ENCODE peak calls at places on chromosomes 6 and 20, in ten cellular contexts. Z is RWPE2, W is OCI-LY7, E is MCF 10A, B is AG10803, T is fibroblast of mammary gland, U is BJ, S is right lobe of liver, H is mesothelial cell of epicardium, X is body of pancreas. J is an unnamed sample.

GRCh38 chr6:28824793-28825731 is 98.7 kb downstream of the TRIM27 start:
- DNase-seq in Z (no peak), W (no peak), E (no peak), B (no peak), T (no peak), U (no peak), S (no peak), H (no peak), X (no peak), J (no peak)

GRCh38 chr6:3373597-3374203 is 83.2 kb downstream of the SLC22A23 start:
- DNase-seq in Z (no peak), W (no peak), E (no peak), B (no peak), T (no peak), U (no peak), S (no peak), H (no peak), X (no peak), J (no peak)

GRCh38 chr20:32404017-32404416 is 45.9 kb downstream of the ASXL1 start:
- DNase-seq in Z (no peak), W (no peak), E (no peak), B (no peak), T (no peak), U (no peak), S (no peak), H (no peak), X (no peak), J (no peak)

GRCh38 chr6:33834401-33835392 is 30.9 kb upstream of the MLN start:
- DNase-seq in Z (no peak), W (no peak), E (no peak), B (no peak), T (no peak), U (no peak), S (no peak), H (no peak), X (no peak), J (no peak)

GRCh38 chr6:41781302-41781711 is 725 bp downstream of the PRICKLE4 start:
- DNase-seq in Z (no peak), W (no peak), E (peak), B (no peak), T (no peak), U (no peak), S (no peak), H (no peak), X (peak), J (peak)

GRCh38 chr6:46969206-46969605 is 47.5 kb upstream of the ADGRF5 start:
- DNase-seq in Z (no peak), W (no peak), E (no peak), B (no peak), T (no peak), U (no peak), S (no peak), H (no peak), X (no peak), J (no peak)

GRCh38 chr6:107179004-107179403 is 63.7 kb upstream of the BEND3 start:
- DNase-seq in Z (no peak), W (peak), E (peak), B (no peak), T (peak), U (no peak), S (no peak), H (no peak), X (no peak), J (no peak)

GRCh38 chr6:26330835-26331808 is 33.9 kb upstream of the BTN3A2 start:
- DNase-seq in Z (no peak), W (peak), E (peak), B (peak), T (peak), U (no peak), S (no peak), H (no peak), X (no peak), J (no peak)

GRCh38 chr20:49485563-49485962 is 3.1 kb upstream of the KCNB1 start:
- DNase-seq in Z (no peak), W (no peak), E (no peak), B (no peak), T (no peak), U (no peak), S (no peak), H (no peak), X (no peak), J (no peak)

GRCh38 chr6:75203721-75204120 is 2.1 kb downstream of the COL12A1 start:
- DNase-seq in Z (no peak), W (no peak), E (peak), B (peak), T (peak), U (no peak), S (no peak), H (no peak), X (no peak), J (peak)

GRCh38 chr6:37492236-37493046 is 7.3 kb downstream of the CCDC167 start:
- DNase-seq in Z (no peak), W (no peak), E (no peak), B (no peak), T (no peak), U (no peak), S (no peak), H (no peak), X (no peak), J (peak)

GRCh38 chr6:37059344-37060194 is 54.1 kb downstream of the FGD2 start:
- DNase-seq in Z (peak), W (no peak), E (peak), B (peak), T (peak), U (peak), S (peak), H (no peak), X (no peak), J (peak)

GRCh38 chr20:14334306-14334930 is 3.0 kb downstream of the FLRT3 start:
- DNase-seq in Z (no peak), W (peak), E (peak), B (peak), T (peak), U (no peak), S (no peak), H (no peak), X (peak), J (no peak)

GRCh38 chr6:54896302-54896701 is 49.7 kb downstream of the FAM83B start:
- DNase-seq in Z (no peak), W (no peak), E (no peak), B (no peak), T (no peak), U (no peak), S (no peak), H (no peak), X (no peak), J (no peak)
- TF ChIP-seq CTCF in Z (no peak), W (no peak), E (no peak), B (no peak), T (no peak), U (no peak), S (no peak), H (no peak), X (no peak), J (no peak)

DNA sequence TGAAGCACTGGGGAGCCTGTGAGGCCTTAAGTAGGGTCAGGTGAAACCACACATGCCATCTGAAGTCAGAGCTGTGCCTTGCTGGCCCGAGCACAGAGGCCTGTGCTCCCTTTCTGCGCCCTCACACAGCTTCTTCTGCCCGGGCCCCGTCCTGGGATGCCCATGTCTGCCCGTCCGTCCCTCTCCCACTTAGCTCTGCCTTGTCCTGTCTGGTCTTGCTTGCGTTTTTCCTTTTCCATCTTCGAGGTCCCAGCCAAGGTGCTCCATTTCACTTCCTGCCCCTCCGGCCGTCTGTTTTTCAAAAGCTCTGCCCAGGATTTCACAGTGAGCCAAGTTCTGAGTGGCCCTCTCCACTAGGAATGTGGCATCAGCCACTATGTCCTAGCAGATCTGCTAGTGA is 45.6 kb downstream of the PYGB start:
- DNase-seq in Z (no peak), W (no peak), E (no peak), B (no peak), T (no peak), U (no peak), S (no peak), H (no peak), X (peak), J (no peak)
- TF ChIP-seq CTCF in Z (no peak), W (no peak), E (no peak), B (no peak), T (no peak), U (no peak), S (no peak), H (no peak), X (no peak), J (no peak)

DNA sequence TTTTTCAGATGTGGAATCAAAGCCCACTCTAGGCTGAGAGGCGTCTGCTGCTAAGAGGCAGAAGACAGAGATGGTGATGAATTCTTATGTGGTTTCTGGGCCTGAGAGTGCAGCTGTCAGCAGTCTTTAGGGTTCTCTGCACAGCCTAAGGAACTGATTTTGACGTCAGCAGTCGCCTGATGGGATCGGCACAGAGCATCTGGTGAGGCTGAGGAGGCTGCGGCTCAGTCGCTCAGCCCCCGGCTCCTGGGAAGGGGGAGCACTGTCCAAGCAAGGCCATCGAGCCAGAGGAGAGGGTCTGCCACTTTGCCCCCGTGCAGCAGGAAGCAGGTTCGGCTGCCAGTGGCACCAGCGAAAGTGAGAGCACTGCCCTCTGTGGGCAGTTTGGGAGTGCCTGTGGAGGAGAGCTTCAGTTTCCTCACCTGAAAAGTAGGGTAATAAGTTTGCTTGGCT is 92.5 kb downstream of the TCP11 start:
- DNase-seq in Z (no peak), W (peak), E (no peak), B (peak), T (peak), U (no peak), S (no peak), H (no peak), X (peak), J (no peak)
- TF ChIP-seq CTCF in Z (peak), W (peak), E (no peak), B (peak), T (peak), U (peak), S (no peak), H (no peak), X (no peak), J (peak)

DNA sequence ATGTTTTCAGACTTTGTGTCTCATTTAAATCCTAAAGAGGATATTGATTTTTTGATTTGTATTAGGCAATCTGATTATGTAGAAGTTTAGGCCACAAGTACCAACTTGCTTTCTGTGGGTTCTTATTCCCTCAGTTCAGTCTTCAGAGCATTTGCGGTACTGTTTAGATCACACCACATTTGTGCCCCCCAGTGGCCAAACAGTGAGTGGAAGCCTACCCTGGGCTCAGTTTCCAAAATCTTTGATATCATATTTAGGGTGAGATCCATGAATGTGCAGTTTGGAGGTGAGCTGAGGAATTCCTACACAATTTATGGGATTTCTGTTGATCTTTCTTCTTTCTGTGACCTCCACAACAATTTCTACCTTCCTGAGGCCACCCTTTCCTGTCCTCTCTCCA is 92.3 kb upstream of the FUT9 start:
- DNase-seq in Z (no peak), W (peak), E (peak), B (no peak), T (peak), U (no peak), S (no peak), H (no peak), X (no peak), J (no peak)
- TF ChIP-seq CTCF in Z (peak), W (peak), E (peak), B (no peak), T (peak), U (no peak), S (peak), H (no peak), X (no peak), J (peak)

GRCh38 chr20:57388953-57389694 is 2.1 kb upstream of the RBM38 start:
- DNase-seq in Z (peak), W (peak), E (no peak), B (peak), T (peak), U (peak), S (peak), H (no peak), X (peak), J (peak)
- TF ChIP-seq CTCF in Z (peak), W (peak), E (peak), B (peak), T (peak), U (peak), S (peak), H (no peak), X (no peak), J (no peak)

DNA sequence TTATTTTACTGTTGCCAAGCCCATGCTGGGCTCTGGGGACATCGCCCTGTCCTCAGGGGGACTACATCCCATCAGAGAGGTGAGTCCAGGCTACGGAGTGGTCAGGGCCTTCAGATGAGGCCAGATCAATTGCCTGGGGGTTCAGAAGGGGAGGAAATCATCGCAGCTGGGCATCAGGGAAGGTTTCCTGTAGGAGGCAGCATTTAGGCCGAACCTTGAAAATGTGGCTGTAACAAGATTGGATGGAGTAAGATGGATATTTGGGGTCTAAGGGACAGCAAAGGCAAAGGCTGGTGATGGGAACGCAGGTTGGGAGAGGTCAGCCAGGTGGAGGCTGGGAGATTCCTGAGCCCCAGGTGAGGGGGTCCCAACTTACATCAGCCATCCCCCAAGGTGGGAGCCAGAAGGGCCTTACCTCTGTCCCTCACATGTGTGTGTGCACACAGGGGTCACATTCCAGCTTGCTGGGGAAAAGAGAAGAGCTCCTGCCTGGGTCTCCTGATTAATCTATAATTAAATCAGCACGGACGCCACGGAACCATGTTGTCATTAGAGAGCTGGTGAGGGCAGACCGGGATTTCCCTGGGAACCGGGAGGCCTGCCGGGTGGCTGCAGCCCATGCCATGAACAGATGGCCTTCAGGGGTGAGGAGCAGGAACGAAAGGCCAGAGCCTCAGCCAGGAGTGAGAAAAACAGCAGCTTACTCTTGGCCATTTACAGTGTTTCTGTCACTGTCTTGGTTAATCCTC is 30.5 kb upstream of the DLGAP4 start:
- DNase-seq in Z (peak), W (no peak), E (no peak), B (no peak), T (no peak), U (no peak), S (no peak), H (no peak), X (no peak), J (no peak)
- TF ChIP-seq CTCF in Z (no peak), W (no peak), E (no peak), B (no peak), T (no peak), U (no peak), S (no peak), H (no peak), X (no peak), J (no peak)

J was measured in kidney.